ENCODE peak calls at places on chromosomes 12 and 14, in nine cellular contexts. Z is choroid plexus epithelial cell, D is foreskin keratinocyte, N is brain microvascular endothelial cell, Y is fibroblast of pulmonary artery, M is HFF-Myc, R is A549, I is mucosa of descending colon, H is astrocyte of the cerebellum. Q is an unnamed sample.

GRCh38 chr12:131129839-131130238 is 176.1 kb downstream of the ADGRD1 start:
- DNase-seq in Z (no peak), D (no peak), N (no peak), Y (no peak), M (no peak), R (no peak), I (no peak), H (no peak), Q (no peak)

GRCh38 chr14:65296876-65297275 is 115.7 kb upstream of the FUT8 start:
- DNase-seq in Z (no peak), D (no peak), N (no peak), Y (no peak), M (no peak), R (no peak), I (no peak), H (no peak), Q (no peak)

GRCh38 chr12:27689558-27690180 is 6.6 kb upstream of the REP15 start:
- DNase-seq in Z (no peak), D (no peak), N (no peak), Y (no peak), M (no peak), R (no peak), I (no peak), H (no peak), Q (no peak)

GRCh38 chr12:13374783-13375182 is 178.3 kb downstream of the EMP1 start:
- DNase-seq in Z (no peak), D (no peak), N (no peak), Y (no peak), M (no peak), R (no peak), I (no peak), H (no peak), Q (no peak)

GRCh38 chr12:42090899-42091298 is 53.8 kb downstream of the GXYLT1 start:
- DNase-seq in Z (peak), D (peak), N (peak), Y (peak), M (no peak), R (no peak), I (no peak), H (peak), Q (no peak)

GRCh38 chr12:22461786-22462185 is 82.6 kb downstream of the C2CD5 start:
- DNase-seq in Z (no peak), D (no peak), N (no peak), Y (no peak), M (no peak), R (no peak), I (no peak), H (no peak), Q (no peak)

GRCh38 chr12:123200414-123200813 is 32.5 kb downstream of the MPHOSPH9 start:
- DNase-seq in Z (no peak), D (no peak), N (no peak), Y (no peak), M (no peak), R (no peak), I (no peak), H (no peak), Q (no peak)

GRCh38 chr12:10618338-10618987 is 5.1 kb upstream of the MAGOHB start:
- DNase-seq in Z (peak), D (peak), N (peak), Y (peak), M (no peak), R (no peak), I (no peak), H (peak), Q (no peak)

GRCh38 chr12:132620113-132620892 is 1.7 kb downstream of the P2RX2 start:
- DNase-seq in Z (no peak), D (no peak), N (no peak), Y (no peak), M (no peak), R (no peak), I (no peak), H (no peak), Q (no peak)

GRCh38 chr12:19223695-19224094 is 94.2 kb downstream of the PLEKHA5 start:
- DNase-seq in Z (peak), D (no peak), N (peak), Y (peak), M (no peak), R (no peak), I (no peak), H (peak), Q (no peak)

GRCh38 chr12:84910549-84911241 is 1.9 kb downstream of the SLC6A15 start:
- DNase-seq in Z (peak), D (peak), N (peak), Y (peak), M (no peak), R (no peak), I (no peak), H (no peak), Q (no peak)

GRCh38 chr12:116026346-116026745 is 251.1 kb downstream of the MED13L start:
- DNase-seq in Z (no peak), D (no peak), N (no peak), Y (no peak), M (no peak), R (no peak), I (no peak), H (no peak), Q (no peak)

GRCh38 chr12:15600223-15600935 is 188.8 kb downstream of the EPS8 start:
- DNase-seq in Z (no peak), D (no peak), N (no peak), Y (no peak), M (no peak), R (no peak), I (no peak), H (no peak), Q (no peak)

GRCh38 chr14:104144911-104145825 is 6.8 kb downstream of the KIF26A start:
- DNase-seq in Z (no peak), D (no peak), N (no peak), Y (no peak), M (no peak), R (no peak), I (no peak), H (no peak), Q (peak)

GRCh38 chr14:52735921-52736489 is 6.0 kb downstream of the STYX start:
- DNase-seq in Z (peak), D (no peak), N (no peak), Y (no peak), M (no peak), R (no peak), I (no peak), H (no peak), Q (no peak)

GRCh38 chr14:67447033-67447381 is 35.0 kb upstream of the PLEK2 start:
- DNase-seq in Z (no peak), D (no peak), N (no peak), Y (no peak), M (no peak), R (no peak), I (peak), H (no peak), Q (no peak)

GRCh38 chr12:1776139-1776975 is 44.0 kb upstream of the LRTM2 start:
- DNase-seq in Z (peak), D (peak), N (peak), Y (peak), M (peak), R (peak), I (no peak), H (no peak), Q (no peak)

GRCh38 chr14:95537298-95538089 is 2.6 kb downstream of the GLRX5 start:
- DNase-seq in Z (no peak), D (no peak), N (no peak), Y (no peak), M (no peak), R (no peak), I (no peak), H (no peak), Q (no peak)

GRCh38 chr12:6941267-6941666 is 2.3 kb upstream of the RNU7-1 start:
- DNase-seq in Z (no peak), D (no peak), N (no peak), Y (no peak), M (no peak), R (no peak), I (no peak), H (no peak), Q (no peak)

GRCh38 chr14:65179918-65180724 is 77.8 kb upstream of the MAX start:
- DNase-seq in Z (peak), D (peak), N (peak), Y (peak), M (peak), R (peak), I (peak), H (peak), Q (no peak)

GRCh38 chr14:95609398-95609990 is 74.6 kb downstream of the GLRX5 start:
- DNase-seq in Z (peak), D (no peak), N (peak), Y (peak), M (no peak), R (no peak), I (peak), H (no peak), Q (peak)

GRCh38 chr14:105301103-105301914 is 508 bp upstream of the BRF1 start:
- DNase-seq in Z (peak), D (peak), N (peak), Y (peak), M (peak), R (peak), I (peak), H (peak), Q (peak)

GRCh38 chr12:3427956-3428355 is 63.0 kb upstream of the PRMT8 start:
- DNase-seq in Z (no peak), D (no peak), N (no peak), Y (no peak), M (no peak), R (no peak), I (no peak), H (no peak), Q (no peak)

GRCh38 chr12:66071556-66071955 is 59.0 kb downstream of the LLPH start:
- DNase-seq in Z (no peak), D (no peak), N (no peak), Y (no peak), M (no peak), R (no peak), I (no peak), H (no peak), Q (no peak)

GRCh38 chr12:110744176-110744575 is 1.5 kb upstream of the PPP1CC start:
- DNase-seq in Z (peak), D (peak), N (peak), Y (peak), M (no peak), R (no peak), I (no peak), H (no peak), Q (no peak)

GRCh38 chr14:103123634-103124500 is 606 bp downstream of the TNFAIP2 start:
- DNase-seq in Z (peak), D (no peak), N (no peak), Y (peak), M (no peak), R (no peak), I (peak), H (no peak), Q (peak)

GRCh38 chr12:27013606-27014084 is 539 bp downstream of the TM7SF3 start:
- DNase-seq in Z (peak), D (peak), N (peak), Y (peak), M (no peak), R (peak), I (no peak), H (no peak), Q (no peak)

GRCh38 chr14:81565441-81566290 is 32.0 kb upstream of the SEL1L start:
- DNase-seq in Z (peak), D (peak), N (peak), Y (peak), M (no peak), R (peak), I (peak), H (no peak), Q (no peak)

GRCh38 chr14:67570453-67570852 is 29.6 kb downstream of the PIGH start:
- DNase-seq in Z (no peak), D (no peak), N (no peak), Y (no peak), M (no peak), R (no peak), I (no peak), H (no peak), Q (no peak)

GRCh38 chr12:1972856-1973317 is 31.4 kb downstream of the DCP1B start:
- DNase-seq in Z (peak), D (no peak), N (peak), Y (peak), M (no peak), R (no peak), I (no peak), H (no peak), Q (no peak)

GRCh38 chr14:69932391-69932790 is 53.2 kb downstream of the SMOC1 start:
- DNase-seq in Z (no peak), D (no peak), N (no peak), Y (no peak), M (no peak), R (no peak), I (no peak), H (no peak), Q (no peak)

GRCh38 chr12:54525383-54525782 is 24.0 kb upstream of the PDE1B start:
- DNase-seq in Z (no peak), D (no peak), N (no peak), Y (no peak), M (no peak), R (no peak), I (no peak), H (no peak), Q (no peak)

GRCh38 chr14:65709576-65709975 is 297.0 kb downstream of the FUT8 start:
- DNase-seq in Z (no peak), D (no peak), N (no peak), Y (peak), M (no peak), R (no peak), I (no peak), H (no peak), Q (no peak)

GRCh38 chr14:101980700-101981099 is 16.3 kb downstream of the DYNC1H1 start:
- DNase-seq in Z (peak), D (peak), N (peak), Y (peak), M (peak), R (peak), I (no peak), H (peak), Q (no peak)

GRCh38 chr12:132401982-132402381 is 72.6 kb upstream of the GALNT9 start:
- DNase-seq in Z (no peak), D (no peak), N (no peak), Y (no peak), M (no peak), R (no peak), I (no peak), H (no peak), Q (no peak)

GRCh38 chr12:10558291-10558690 is 52.6 kb downstream of the EIF2S3B start:
- DNase-seq in Z (no peak), D (no peak), N (no peak), Y (no peak), M (no peak), R (no peak), I (no peak), H (no peak), Q (no peak)

GRCh38 chr12:102406033-102406584 is 74.3 kb downstream of the IGF1 start:
- DNase-seq in Z (peak), D (peak), N (peak), Y (peak), M (peak), R (no peak), I (peak), H (no peak), Q (no peak)

GRCh38 chr12:113062502-113063395 is 6.2 kb downstream of the DTX1 start:
- DNase-seq in Z (peak), D (no peak), N (no peak), Y (no peak), M (no peak), R (no peak), I (no peak), H (no peak), Q (no peak)
- TF ChIP-seq CTCF in Z (no peak), D (no peak), N (no peak), Y (no peak), M (no peak), R (no peak), I (no peak), H (no peak), Q (no peak)

GRCh38 chr14:23433457-23433856 is 2.0 kb downstream of the MYH7 start:
- DNase-seq in Z (no peak), D (no peak), N (no peak), Y (no peak), M (no peak), R (no peak), I (no peak), H (no peak), Q (no peak)
- TF ChIP-seq CTCF in Z (no peak), D (no peak), N (no peak), Y (no peak), M (no peak), R (no peak), I (no peak), H (no peak), Q (no peak)

GRCh38 chr14:34046799-34047520 is 96.1 kb upstream of the EGLN3 start:
- DNase-seq in Z (no peak), D (no peak), N (no peak), Y (no peak), M (no peak), R (no peak), I (no peak), H (no peak), Q (peak)
- TF ChIP-seq CTCF in Z (no peak), D (no peak), N (no peak), Y (no peak), M (no peak), R (no peak), I (no peak), H (no peak), Q (no peak)

GRCh38 chr12:49366652-49367380 is 446 bp upstream of the SPATS2 start:
- DNase-seq in Z (peak), D (peak), N (peak), Y (peak), M (peak), R (peak), I (peak), H (peak), Q (peak)
- TF ChIP-seq CTCF in Z (peak), D (peak), N (peak), Y (peak), M (peak), R (no peak), I (no peak), H (no peak), Q (no peak)

GRCh38 chr14:22221508-22221907 is 367.5 kb downstream of the DAD1 start:
- DNase-seq in Z (peak), D (peak), N (peak), Y (peak), M (no peak), R (peak), I (no peak), H (no peak), Q (no peak)
- TF ChIP-seq CTCF in Z (peak), D (peak), N (peak), Y (peak), M (peak), R (peak), I (no peak), H (peak), Q (no peak)

GRCh38 chr12:120903818-120904773 is at the start of gene SPPL3:
- DNase-seq in Z (peak), D (peak), N (peak), Y (peak), M (peak), R (peak), I (peak), H (peak), Q (peak)

GRCh38 chr12:120901818-120902217 is 2.3 kb downstream of the SPPL3 start:
- DNase-seq in Z (no peak), D (no peak), N (no peak), Y (no peak), M (no peak), R (no peak), I (no peak), H (no peak), Q (no peak)

GRCh38 chr12:120902846-120903381 is 1.2 kb downstream of the SPPL3 start:
- DNase-seq in Z (no peak), D (no peak), N (no peak), Y (no peak), M (no peak), R (no peak), I (peak), H (no peak), Q (no peak)

GRCh38 chr12:120905856-120906384 is 1.8 kb upstream of the SPPL3 start:
- DNase-seq in Z (no peak), D (peak), N (no peak), Y (no peak), M (no peak), R (no peak), I (no peak), H (no peak), Q (no peak)

DNA sequence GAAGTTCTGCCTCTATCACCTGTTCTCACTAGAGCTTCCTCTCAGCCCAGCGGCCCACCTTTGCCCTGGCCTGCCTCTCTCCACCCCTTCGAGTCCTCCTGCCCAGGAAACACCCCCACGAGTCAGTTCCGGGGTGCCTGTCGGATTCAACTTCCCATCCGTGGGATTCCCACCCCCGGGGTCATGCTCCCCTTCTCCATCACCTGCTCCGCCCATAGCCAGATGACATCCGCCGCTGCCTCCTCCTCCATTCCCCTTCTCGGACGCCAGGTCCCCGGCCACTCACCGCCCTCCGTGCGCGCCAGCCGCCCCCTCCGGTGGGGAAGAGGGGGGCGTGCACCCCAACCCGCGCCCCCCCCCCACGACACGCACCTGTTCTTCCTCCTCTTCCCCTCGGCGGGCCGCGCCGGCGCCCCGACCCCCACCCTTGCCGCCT is 758 bp downstream of the SPPL3 start:
- DNase-seq in Z (peak), D (peak), N (peak), Y (peak), M (no peak), R (peak), I (peak), H (no peak), Q (no peak)
- TF ChIP-seq CTCF in Z (no peak), D (no peak), N (no peak), Y (no peak), M (no peak), R (no peak), I (no peak), H (no peak), Q (no peak)